ENCODE peak calls at places on chromosomes 2 and 18, in seven cellular contexts. J is stimulated activated CD4-positive, alpha-beta T cell treated with anti-CD3 and anti-CD28 coated beads, Interleukin-15, amount 100 ng/mL, for 1 hour; C is activated CD4-positive, CD25-positive, alpha-beta regulatory T cell; V is RCC 7860; M is T-helper 2 cell treated with Interferon-gamma antibody and Interleukin-4, amounts not matched to agents 5 μg/mL and 100 μg/mL, for 36 hours; P is stimulated activated CD8-positive, alpha-beta memory T cell treated with anti-CD3 and anti-CD28 coated beads, Interleukin-12 subunit alpha, Interleukin-12 subunit beta, amount 100 ng/mL, for 1 hour; Q is left kidney. E is an unnamed sample.

GRCh38 chr18:68316636-68317035 is 398.3 kb downstream of the TMX3 start:
- DNase-seq in J (no peak), C (no peak), V (no peak), M (no peak), P (no peak), Q (peak), E (peak)

GRCh38 chr2:69222984-69223658 is 163.9 kb downstream of the GFPT1 start:
- DNase-seq in J (no peak), C (no peak), V (no peak), M (no peak), P (no peak), Q (no peak), E (peak)

GRCh38 chr2:241617431-241618154 is 19.4 kb downstream of the THAP4 start:
- DNase-seq in J (no peak), C (no peak), V (no peak), M (peak), P (no peak), Q (peak), E (no peak)

GRCh38 chr2:234496835-234497591 is at the start of gene ARL4C:
- DNase-seq in J (peak), C (peak), V (peak), M (peak), P (no peak), Q (peak), E (peak)

GRCh38 chr2:44778221-44778654 is 163.3 kb upstream of the SIX3 start:
- DNase-seq in J (no peak), C (no peak), V (no peak), M (no peak), P (no peak), Q (peak), E (no peak)

GRCh38 chr2:118296663-118297062 is 208.4 kb downstream of the INSIG2 start:
- DNase-seq in J (no peak), C (no peak), V (no peak), M (no peak), P (no peak), Q (no peak), E (no peak)

GRCh38 chr2:47631840-47632398 is 151.0 kb upstream of the MSH6 start:
- DNase-seq in J (no peak), C (no peak), V (peak), M (no peak), P (no peak), Q (no peak), E (peak)

GRCh38 chr2:222842517-222843174 is 18.2 kb upstream of the ACSL3 start:
- DNase-seq in J (no peak), C (no peak), V (no peak), M (no peak), P (no peak), Q (peak), E (peak)

GRCh38 chr18:47254341-47254939 is 3.0 kb upstream of the SKOR2 start:
- DNase-seq in J (no peak), C (no peak), V (no peak), M (no peak), P (no peak), Q (peak), E (peak)

GRCh38 chr2:43018179-43019024 is 208.0 kb downstream of the ZFP36L2 start:
- DNase-seq in J (no peak), C (no peak), V (no peak), M (no peak), P (no peak), Q (peak), E (peak)

GRCh38 chr2:205865794-205866490 is 183.6 kb downstream of the NRP2 start:
- DNase-seq in J (no peak), C (no peak), V (peak), M (no peak), P (no peak), Q (peak), E (peak)

GRCh38 chr2:191158751-191159150 is 8.0 kb upstream of the STAT4 start:
- DNase-seq in J (no peak), C (no peak), V (no peak), M (no peak), P (no peak), Q (no peak), E (no peak)